ENCODE peak calls at places on chromosome 11, in eight cellular contexts. G is dorsolateral prefrontal cortex; B is psoas muscle; A is GM12878; I is hepatocyte; U is CD4-positive, CD25-positive, alpha-beta regulatory T cell; Q is pancreas; D is body of pancreas. M is an unnamed sample.

GRCh38 chr11:2384723-2385041 is 7.6 kb downstream of the CD81 start:
- DNase-seq in A (no peak), B (peak; percentile 40), G (no peak), Q (no peak), U (no peak), I (no peak), D (no peak), M (no peak)

GRCh38 chr11:117786099-117786870 is 10.7 kb downstream of the DSCAML1 start:
- DNase-seq in A (no peak), G (no peak), D (no peak), B (no peak), Q (no peak), I (peak; percentile 72), U (no peak), M (no peak)

GRCh38 chr11:58494096-58494495 is 13.8 kb downstream of the OR5B21 start:
- DNase-seq in Q (no peak), B (no peak), A (no peak), D (no peak), U (no peak), G (no peak), I (no peak), M (no peak)

GRCh38 chr11:96293583-96293982 is 49.4 kb downstream of the MAML2 start:
- DNase-seq in I (no peak), D (no peak), B (no peak), A (peak; percentile 69), Q (no peak), U (no peak), G (no peak), M (peak; percentile 39)

GRCh38 chr11:8331767-8332166 is 68.1 kb upstream of the LMO1 start:
- DNase-seq in A (no peak), Q (no peak), G (no peak), U (no peak), D (no peak), I (no peak), B (no peak), M (peak; percentile 20)

GRCh38 chr11:19076744-19077589 is 16.4 kb upstream of the MRGPRX2 start:
- DNase-seq in A (no peak), G (peak; percentile 65), I (peak; percentile 69), B (peak; percentile 61), Q (peak; percentile 75), D (peak; percentile 74), U (peak; percentile 11), M (peak; percentile 48)

GRCh38 chr11:44418438-44418795 is 108.5 kb upstream of the ALX4 start:
- DNase-seq in U (no peak), B (no peak), Q (no peak), G (no peak), D (no peak), I (no peak), A (no peak), M (no peak)

GRCh38 chr11:124762624-124763155 is 600 bp upstream of the ESAM start:
- DNase-seq in I (no peak), U (no peak), A (no peak), D (no peak), G (no peak), B (no peak), Q (no peak), M (no peak)

GRCh38 chr11:47248664-47249377 is at the start of gene ACP2:
- DNase-seq in A (peak; percentile 64), B (peak; percentile 94), U (peak; percentile 75), I (peak; percentile 84), D (peak; percentile 89), G (peak; percentile 88), Q (peak; percentile 87), M (peak; percentile 83)

GRCh38 chr11:2139118-2139490 is at the start of gene IGF2:
- DNase-seq in U (no peak), G (no peak), D (no peak), Q (no peak), B (peak; percentile 61), I (peak; percentile 92), A (no peak), M (no peak)

GRCh38 chr11:35420371-35420770 is 1.0 kb upstream of the SLC1A2 start:
- DNase-seq in U (no peak), G (no peak), Q (no peak), B (no peak), I (no peak), D (no peak), A (no peak), M (no peak)

GRCh38 chr11:15589070-15589626 is 474.4 kb downstream of the INSC start:
- DNase-seq in U (no peak), B (no peak), D (no peak), I (no peak), A (no peak), Q (no peak), G (no peak), M (no peak)

GRCh38 chr11:121416909-121417567 is 35.1 kb upstream of the SORL1 start:
- DNase-seq in G (peak; percentile 48), A (peak; percentile 92), B (peak; percentile 85), D (peak; percentile 70), Q (peak; percentile 74), I (peak; percentile 71), U (no peak), M (peak; percentile 22)

GRCh38 chr11:64834723-64835615 is 9.5 kb downstream of the CDC42BPG start:
- DNase-seq in I (no peak), G (no peak), A (no peak), B (peak; percentile 50), D (peak; percentile 64), Q (peak; percentile 78), U (no peak), M (no peak)

GRCh38 chr11:35554491-35555237 is 29.2 kb upstream of the PAMR1 start:
- DNase-seq in B (no peak), U (no peak), A (no peak), Q (no peak), I (no peak), G (no peak), D (no peak), M (peak; percentile 52)

GRCh38 chr11:110130642-110131238 is 37.5 kb downstream of the ZC3H12C start:
- DNase-seq in U (no peak), I (peak; percentile 16), A (no peak), Q (no peak), G (no peak), D (no peak), B (no peak), M (no peak)

GRCh38 chr11:93567406-93567819 is 24.2 kb upstream of the SMCO4 start:
- DNase-seq in G (no peak), A (no peak), Q (peak; percentile 90), U (no peak), D (peak; percentile 79), B (peak; percentile 86), I (no peak), M (peak; percentile 10)

GRCh38 chr11:116070555-116070954 is 566.3 kb upstream of the CADM1 start:
- DNase-seq in Q (no peak), D (no peak), U (no peak), G (no peak), I (no peak), B (no peak), A (no peak), M (no peak)

GRCh38 chr11:20047006-20047405 is 113.3 kb downstream of the DBX1 start:
- DNase-seq in Q (no peak), B (no peak), G (no peak), I (no peak), A (no peak), D (no peak), U (no peak), M (no peak)

GRCh38 chr11:87039371-87039770 is 1.6 kb downstream of the TMEM135 start:
- DNase-seq in Q (no peak), D (no peak), I (no peak), A (no peak), B (no peak), G (no peak), U (no peak), M (no peak)
- H3K4me3 ChIP-seq in Q (no peak overlapping the region), D (no peak overlapping the region), I (peak overlapping the region; percentile 68), A (peak overlapping the region; percentile 49), B (peak overlapping the region; percentile 93), G (peak overlapping the region; percentile 93), U (peak overlapping the region; percentile 85), M (peak overlapping the region; percentile 92)

GRCh38 chr11:72410956-72411355 is 23.4 kb downstream of the CLPB start:
- DNase-seq in I (no peak), Q (no peak), D (no peak), U (no peak), B (no peak), A (no peak), G (no peak), M (no peak)
- H3K27ac ChIP-seq in I (no peak overlapping the region), Q (peak overlapping the region; percentile 75), D (peak overlapping the region; percentile 87), U (no peak overlapping the region), B (no peak overlapping the region), A (peak overlapping the region; percentile 88), G (no peak overlapping the region), M (no peak overlapping the region)

GRCh38 chr11:34413263-34413662 is 25.5 kb upstream of the CAT start:
- DNase-seq in G (no peak), I (no peak), U (no peak), B (no peak), A (no peak), D (no peak), Q (no peak), M (no peak)

GRCh38 chr11:34417203-34417602 is 21.5 kb upstream of the CAT start:
- DNase-seq in A (no peak), U (no peak), G (no peak), B (no peak), Q (no peak), I (no peak), D (no peak), M (no peak)

GRCh38 chr11:34416746-34417145 is 22.0 kb upstream of the CAT start:
- DNase-seq in I (no peak), A (no peak), D (no peak), G (no peak), B (no peak), U (no peak), Q (no peak), M (no peak)

GRCh38 chr11:34416088-34416487 is 22.6 kb upstream of the CAT start:
- DNase-seq in G (no peak), D (no peak), Q (no peak), U (no peak), A (no peak), B (no peak), I (no peak), M (no peak)

GRCh38 chr11:34415538-34415937 is 23.2 kb upstream of the CAT start:
- DNase-seq in Q (no peak), U (no peak), G (no peak), B (no peak), I (no peak), D (no peak), A (no peak), M (no peak)
- H3K4me3 ChIP-seq in Q (no peak overlapping the region), U (no peak overlapping the region), G (no peak overlapping the region), B (no peak overlapping the region), I (no peak overlapping the region), D (no peak overlapping the region), A (no peak overlapping the region), M (no peak overlapping the region)

DNA sequence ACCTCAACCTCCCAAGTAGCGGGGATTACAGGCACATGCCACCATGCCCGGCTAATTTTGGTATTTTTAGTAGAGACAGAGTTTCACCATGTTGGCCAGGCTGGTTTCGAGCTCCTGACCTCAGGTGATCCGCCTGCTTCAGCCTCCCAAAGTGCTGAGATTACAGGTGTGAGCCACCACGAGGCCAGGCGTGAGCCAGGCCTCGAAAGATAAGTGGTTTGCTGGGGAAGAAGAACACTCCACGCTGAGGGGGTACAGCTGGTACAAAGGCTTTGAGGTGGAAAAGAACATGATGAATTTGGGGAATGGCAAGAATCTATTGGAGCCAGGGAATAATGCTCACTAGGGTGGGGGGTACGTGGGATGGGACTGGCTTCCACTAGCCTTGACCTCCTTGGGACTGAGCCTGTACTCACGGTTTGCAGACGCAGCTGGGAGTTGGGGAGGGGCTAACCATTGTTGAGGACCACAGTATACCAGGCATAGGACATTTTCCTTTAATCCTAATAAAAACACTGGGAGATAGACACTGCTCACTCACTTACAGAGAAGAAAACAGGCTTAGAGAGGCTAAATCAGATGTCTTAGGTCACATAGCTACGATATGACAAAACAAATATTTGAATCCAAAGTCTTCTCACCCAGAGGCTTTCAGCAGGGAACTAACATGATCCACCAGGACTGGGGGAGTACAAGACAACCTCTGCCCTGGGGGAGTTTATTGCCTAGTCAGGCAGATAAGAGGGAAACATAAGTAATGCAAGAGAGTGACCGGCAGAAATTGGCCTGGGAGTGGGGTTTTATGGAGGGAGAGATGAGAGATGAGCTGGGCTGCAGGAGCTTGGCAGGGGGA is 4.9 kb downstream of the SLCO2B1 start:
- DNase-seq in A (no peak), I (peak; percentile 81), B (no peak), Q (no peak), U (no peak), D (no peak), G (no peak), M (peak; percentile 2)
- H3K27ac ChIP-seq in A (no peak overlapping the region), I (peak overlapping the region; percentile 98), B (no peak overlapping the region), Q (peak overlapping the region; percentile 32), U (no peak overlapping the region), D (peak overlapping the region; percentile 85), G (no peak overlapping the region), M (no peak overlapping the region)

M was measured in brain microvascular endothelial cell.